ENCODE peak calls at places on chromosomes 3 and 15, in four cellular contexts. S, P, Q and K are unnamed samples.

GRCh38 chr3:127479449-127479848 is 111.1 kb downstream of the TPRA1 start:
- DNase-seq in S (no peak), P (no peak), Q (no peak), K (no peak)

GRCh38 chr3:129435367-129435766 is 4.4 kb downstream of the MBD4 start:
- DNase-seq in S (no peak), P (no peak), Q (no peak), K (no peak)

GRCh38 chr15:79981861-79982455 is 11.0 kb upstream of the BCL2A1 start:
- DNase-seq in S (no peak), P (no peak), Q (no peak), K (no peak)

GRCh38 chr3:57164217-57164605 is 942 bp downstream of the IL17RD start:
- DNase-seq in S (peak), P (no peak), Q (peak), K (no peak)

GRCh38 chr3:108420926-108421325 is 89.5 kb downstream of the MYH15 start:
- DNase-seq in S (peak), P (peak), Q (no peak), K (no peak)

GRCh38 chr3:149527531-149528343 is 53.2 kb downstream of the TM4SF4 start:
- DNase-seq in S (peak), P (no peak), Q (no peak), K (no peak)

GRCh38 chr3:136495213-136495612 is 245.1 kb downstream of the PCCB start:
- DNase-seq in S (no peak), P (no peak), Q (no peak), K (no peak)

GRCh38 chr3:159733194-159733860 is 255.3 kb upstream of the IL12A start:
- DNase-seq in S (peak), P (peak), Q (no peak), K (no peak)

GRCh38 chr15:75069301-75069925 is 46.0 kb downstream of the PPCDC start:
- DNase-seq in S (no peak), P (no peak), Q (no peak), K (no peak)

GRCh38 chr3:158279584-158279983 is 169.7 kb downstream of the RSRC1 start:
- DNase-seq in S (no peak), P (no peak), Q (no peak), K (no peak)

GRCh38 chr3:172129868-172130751 is 90.7 kb downstream of the FNDC3B start:
- DNase-seq in S (peak), P (peak), Q (peak), K (no peak)

GRCh38 chr3:174462908-174463307 is 396.2 kb upstream of the NAALADL2 start:
- DNase-seq in S (no peak), P (no peak), Q (no peak), K (no peak)

GRCh38 chr3:195705081-195705991 is 15.4 kb upstream of the MUC20 start:
- DNase-seq in S (no peak), P (no peak), Q (no peak), K (no peak)

GRCh38 chr3:185164428-185165217 is 11.8 kb upstream of the C3orf70 start:
- DNase-seq in S (no peak), P (no peak), Q (no peak), K (no peak)

GRCh38 chr3:77718326-77718725 is 678.4 kb downstream of the ROBO2 start:
- DNase-seq in S (no peak), P (no peak), Q (no peak), K (no peak)
- TF ChIP-seq CTCF in S (no peak), P (no peak), Q (no peak), K (no peak)

GRCh38 chr3:12943124-12944021 is 102.0 kb upstream of the RPL32 start:
- DNase-seq in S (no peak), P (no peak), Q (no peak), K (no peak)
- TF ChIP-seq CTCF in S (no peak), P (no peak), Q (no peak), K (no peak)

GRCh38 chr3:17158941-17159682 is 274.4 kb downstream of the PLCL2 start:
- DNase-seq in S (no peak), P (no peak), Q (no peak), K (no peak)
- TF ChIP-seq CTCF in S (no peak), P (no peak), Q (no peak), K (no peak)

GRCh38 chr15:68278345-68279217 is 1.0 kb downstream of the FEM1B start:
- DNase-seq in S (peak), P (peak), Q (no peak), K (peak)
- TF ChIP-seq CTCF in S (no peak), P (peak), Q (no peak), K (no peak)

GRCh38 chr3:143775401-143775970 is 72.8 kb downstream of the SLC9A9 start:
- DNase-seq in S (peak), P (peak), Q (no peak), K (no peak)
- TF ChIP-seq CTCF in S (peak), P (peak), Q (peak), K (peak)

DNA sequence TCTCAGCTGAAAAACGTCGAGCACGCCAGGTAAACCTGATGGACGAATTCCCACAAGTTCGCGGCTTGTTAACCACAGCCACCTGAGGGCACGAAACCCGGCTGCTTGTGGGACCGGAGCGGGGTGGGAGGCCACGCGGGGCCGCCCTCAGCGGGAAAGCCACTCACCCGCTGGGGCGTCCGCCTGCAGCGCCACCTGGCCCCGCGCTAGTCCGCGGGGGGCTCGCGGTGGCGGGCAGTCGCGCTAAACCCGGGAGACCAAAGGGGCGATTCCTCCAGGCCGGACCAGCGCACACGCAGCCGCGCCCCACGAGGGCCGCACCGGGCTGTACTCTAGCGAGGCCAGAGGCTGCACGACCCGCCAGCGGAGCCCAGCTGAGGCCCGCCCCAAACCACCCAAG is 15.7 kb upstream of the CFAP161 start:
- DNase-seq in S (no peak), P (no peak), Q (no peak), K (no peak)
- TF ChIP-seq CTCF in S (no peak), P (no peak), Q (no peak), K (no peak)

GRCh38 chr15:67240235-67241131 is 14.0 kb downstream of the AAGAB start:
- DNase-seq in S (no peak), P (no peak), Q (no peak), K (no peak)
- TF ChIP-seq CTCF in S (no peak), P (peak), Q (no peak), K (no peak)

GRCh38 chr3:169624533-169624972 is 39.0 kb downstream of the MECOM start:
- DNase-seq in S (no peak), P (no peak), Q (no peak), K (no peak)

GRCh38 chr3:169618894-169619792 is 44.4 kb downstream of the MECOM start:
- DNase-seq in S (no peak), P (no peak), Q (no peak), K (peak)

GRCh38 chr3:169623971-169624370 is 39.5 kb downstream of the MECOM start:
- DNase-seq in S (no peak), P (no peak), Q (no peak), K (no peak)

GRCh38 chr3:169615833-169616232 is 47.7 kb downstream of the MECOM start:
- DNase-seq in S (no peak), P (no peak), Q (no peak), K (no peak)

DNA sequence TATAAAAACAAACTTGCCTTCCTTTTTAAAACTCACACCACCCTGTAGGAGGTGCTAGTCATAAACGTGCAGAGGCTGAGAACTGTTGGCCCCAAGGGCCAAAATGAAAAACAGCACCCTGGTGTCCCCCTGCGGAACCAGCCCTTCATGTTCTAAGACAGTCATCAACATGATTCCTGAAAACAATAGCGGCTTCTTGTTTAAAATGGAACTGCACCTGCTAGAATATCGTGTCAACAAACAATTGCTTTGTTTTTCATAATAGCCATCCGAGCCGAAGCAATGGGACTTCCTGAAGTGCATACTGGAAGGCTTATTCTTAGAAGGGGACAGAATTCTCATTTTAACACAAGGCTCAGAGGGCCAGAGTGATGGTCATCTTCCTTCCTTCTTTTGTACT is 43.7 kb downstream of the MECOM start:
- DNase-seq in S (no peak), P (no peak), Q (no peak), K (no peak)
- TF ChIP-seq CTCF in S (no peak), P (peak), Q (no peak), K (no peak)